ENCODE peak calls at places on chromosome 9, in six cellular contexts. Y is breast epithelium, Z is colonic mucosa, X is heart right ventricle, F is fibroblast of lung, T is left lung. N is an unnamed sample. For H3K36me3, the result is how much of the 10 kb centered on the place peaks cover.

GRCh38 chr9:71806916-71807315 is 38.6 kb upstream of the CEMIP2 start:
- DNase-seq in Y (no peak), Z (peak), X (peak), F (peak), T (no peak), N (no peak)

GRCh38 chr9:21778300-21778699 is 24.1 kb upstream of the MTAP start:
- DNase-seq in Y (no peak), Z (no peak), X (no peak), F (peak), T (no peak), N (no peak)

GRCh38 chr9:80507611-80508010 is 935.8 kb downstream of the TLE4 start:
- DNase-seq in Y (no peak), Z (no peak), X (no peak), F (no peak), T (no peak), N (no peak)

GRCh38 chr9:129110740-129111142 is at the start of gene CRAT:
- DNase-seq in Y (peak), Z (peak), X (peak), F (peak), T (peak), N (peak)

GRCh38 chr9:123544007-123544827 is 188.2 kb downstream of the CRB2 start:
- DNase-seq in Y (no peak), Z (peak), X (no peak), F (peak), T (no peak), N (no peak)

GRCh38 chr9:73133921-73134407 is 17.7 kb upstream of the ANXA1 start:
- DNase-seq in Y (no peak), Z (no peak), X (no peak), F (peak), T (no peak), N (peak)

GRCh38 chr9:5336683-5337082 is 3.0 kb downstream of the RLN1 start:
- DNase-seq in Y (no peak), Z (no peak), X (no peak), F (no peak), T (no peak), N (no peak)

GRCh38 chr9:7313389-7313788 is 486.2 kb downstream of the DMAC1 start:
- DNase-seq in Y (no peak), Z (no peak), X (no peak), F (peak), T (no peak), N (no peak)

GRCh38 chr9:14912849-14913248 is 2.6 kb upstream of the FREM1 start:
- DNase-seq in Y (no peak), Z (no peak), X (no peak), F (no peak), T (no peak), N (no peak)

GRCh38 chr9:101200852-101201251 is 172.3 kb downstream of the PLPPR1 start:
- DNase-seq in Y (no peak), Z (no peak), X (no peak), F (no peak), T (no peak), N (no peak)

GRCh38 chr9:129656795-129657390 is 8.6 kb upstream of the PRRX2 start:
- DNase-seq in Y (no peak), Z (no peak), X (no peak), F (peak), T (no peak), N (no peak)

GRCh38 chr9:113692264-113692663 is 183.8 kb upstream of the ZNF618 start:
- DNase-seq in Y (no peak), Z (no peak), X (no peak), F (no peak), T (no peak), N (no peak)

GRCh38 chr9:33435821-33436277 is 11.5 kb downstream of the AQP3 start:
- DNase-seq in Y (no peak), Z (no peak), X (no peak), F (no peak), T (no peak), N (no peak)

GRCh38 chr9:12784461-12785250 is 9.8 kb downstream of the LURAP1L start:
- DNase-seq in Y (peak), Z (peak), X (no peak), F (peak), T (peak), N (no peak)

GRCh38 chr9:618478-618877 is 223.0 kb upstream of the DMRT1 start:
- DNase-seq in Y (no peak), Z (no peak), X (no peak), F (peak), T (no peak), N (no peak)

GRCh38 chr9:28212979-28213378 is 639.7 kb upstream of the C9orf72 start:
- DNase-seq in Y (no peak), Z (no peak), X (no peak), F (peak), T (no peak), N (no peak)

GRCh38 chr9:97280755-97281330 is 26.6 kb upstream of the CCDC180 start:
- DNase-seq in Y (no peak), Z (no peak), X (no peak), F (no peak), T (no peak), N (no peak)

GRCh38 chr9:18447131-18447530 is 26.8 kb upstream of the ADAMTSL1 start:
- DNase-seq in Y (no peak), Z (no peak), X (no peak), F (peak), T (no peak), N (no peak)

GRCh38 chr9:131772940-131773339 is 33.1 kb upstream of the RAPGEF1 start:
- DNase-seq in Y (no peak), Z (no peak), X (no peak), F (no peak), T (no peak), N (no peak)

GRCh38 chr9:70746316-70746715 is 331.9 kb upstream of the KLF9 start:
- DNase-seq in Y (no peak), Z (no peak), X (no peak), F (no peak), T (no peak), N (no peak)

GRCh38 chr9:102049586-102050246 is 311.3 kb upstream of the GRIN3A start:
- DNase-seq in Y (no peak), Z (no peak), X (no peak), F (no peak), T (no peak), N (no peak)

GRCh38 chr9:116002624-116003023 is 151.0 kb upstream of the PAPPA start:
- DNase-seq in Y (no peak), Z (no peak), X (no peak), F (peak), T (no peak), N (peak)

GRCh38 chr9:136499935-136500910 is 17.4 kb upstream of the SEC16A start:
- DNase-seq in Y (no peak), Z (no peak), X (no peak), F (no peak), T (no peak), N (no peak)
- H3K36me3 ChIP-seq in Y (under half), Z (under half), X (under half), F (under half), T (half or more), N (half or more)

DNA sequence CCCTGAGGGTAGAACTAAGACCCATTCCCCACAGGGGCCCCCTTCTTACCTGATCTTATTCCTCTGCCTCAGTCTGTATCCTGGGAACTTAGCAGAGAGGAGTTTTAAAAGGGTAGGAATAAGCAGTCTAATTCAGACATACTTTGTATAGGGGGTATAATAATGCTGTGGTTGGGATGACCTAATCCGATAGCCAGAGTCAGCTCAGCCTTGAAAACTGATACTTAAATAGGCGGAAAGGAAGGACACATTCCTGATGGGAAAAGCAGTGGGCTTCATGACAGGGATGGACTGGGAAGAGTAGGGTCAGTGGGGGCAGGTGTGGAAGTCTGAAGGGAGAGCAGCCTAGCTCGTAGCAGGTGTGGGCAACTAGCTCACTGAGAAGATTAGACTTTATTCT is 52.2 kb upstream of the TESK1 start:
- DNase-seq in Y (no peak), Z (no peak), X (no peak), F (no peak), T (no peak), N (no peak)
- H3K27ac ChIP-seq in Y (peak), Z (no peak), X (peak), F (no peak), T (no peak), N (peak)

GRCh38 chr9:36592801-36593583 is 20.3 kb downstream of the MELK start:
- DNase-seq in Y (no peak), Z (no peak), X (no peak), F (no peak), T (no peak), N (no peak)

GRCh38 chr9:36597412-36598178 is 24.9 kb downstream of the MELK start:
- DNase-seq in Y (no peak), Z (no peak), X (no peak), F (peak), T (no peak), N (no peak)

GRCh38 chr9:36594228-36594627 is 21.5 kb downstream of the MELK start:
- DNase-seq in Y (no peak), Z (no peak), X (no peak), F (no peak), T (no peak), N (no peak)

GRCh38 chr9:36603006-36603405 is 30.3 kb downstream of the MELK start:
- DNase-seq in Y (no peak), Z (no peak), X (no peak), F (peak), T (no peak), N (no peak)

GRCh38 chr9:36598281-36598680 is 25.6 kb downstream of the MELK start:
- DNase-seq in Y (no peak), Z (no peak), X (no peak), F (no peak), T (no peak), N (no peak)
- H3K36me3 ChIP-seq in Y (under half), Z (under half), X (under half), F (under half), T (under half), N (half or more)

GRCh38 chr9:37363124-37363523 is 59.4 kb upstream of the GRHPR start:
- DNase-seq in Y (no peak), Z (no peak), X (no peak), F (no peak), T (no peak), N (no peak)

GRCh38 chr9:37364136-37364535 is 58.4 kb upstream of the GRHPR start:
- DNase-seq in Y (no peak), Z (no peak), X (no peak), F (no peak), T (no peak), N (no peak)

GRCh38 chr9:37364751-37365360 is 57.6 kb upstream of the GRHPR start:
- DNase-seq in Y (no peak), Z (no peak), X (no peak), F (no peak), T (no peak), N (no peak)

DNA sequence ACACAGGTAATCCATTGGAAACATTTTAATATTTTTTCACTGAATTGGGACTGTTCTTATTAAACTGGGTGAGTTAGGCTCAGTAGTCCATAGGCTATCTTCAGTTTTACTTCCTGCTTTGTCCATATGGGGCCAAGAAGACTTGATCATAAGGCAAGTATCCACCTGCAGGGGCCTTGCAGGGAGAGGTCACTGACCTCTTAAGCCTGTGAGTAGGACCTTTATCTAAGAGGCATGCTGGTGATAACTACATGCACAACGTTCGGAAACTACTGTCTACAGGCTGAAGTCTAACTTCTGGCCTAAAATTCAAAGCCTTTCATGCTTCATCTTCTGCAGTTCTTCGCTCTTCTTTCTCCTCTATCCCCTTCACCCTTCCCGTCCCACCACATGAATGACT is 60.1 kb upstream of the GRHPR start:
- DNase-seq in Y (no peak), Z (no peak), X (no peak), F (no peak), T (no peak), N (no peak)
- H3K27ac ChIP-seq in Y (no peak), Z (no peak), X (no peak), F (no peak), T (no peak), N (no peak)

GRCh38 chr9:89256690-89257089 is 54.3 kb upstream of the CKS2 start:
- DNase-seq in Y (no peak), Z (no peak), X (no peak), F (no peak), T (no peak), N (no peak)

GRCh38 chr9:89256225-89256624 is 54.8 kb upstream of the CKS2 start:
- DNase-seq in Y (no peak), Z (no peak), X (no peak), F (no peak), T (no peak), N (no peak)

GRCh38 chr9:89252910-89253309 is 58.1 kb upstream of the CKS2 start:
- DNase-seq in Y (no peak), Z (no peak), X (no peak), F (no peak), T (no peak), N (no peak)

GRCh38 chr9:89254773-89255125 is 56.2 kb upstream of the CKS2 start:
- DNase-seq in Y (no peak), Z (no peak), X (no peak), F (no peak), T (no peak), N (no peak)

GRCh38 chr9:89254058-89254772 is 56.8 kb upstream of the CKS2 start:
- DNase-seq in Y (no peak), Z (no peak), X (no peak), F (no peak), T (no peak), N (no peak)
- H3K36me3 ChIP-seq in Y (under half), Z (under half), X (under half), F (under half), T (under half), N (under half)

GRCh38 chr9:78986446-78986845 is 585.3 kb upstream of the TLE4 start:
- DNase-seq in Y (no peak), Z (no peak), X (no peak), F (no peak), T (no peak), N (no peak)
- H3K27ac ChIP-seq in Y (no peak), Z (no peak), X (no peak), F (no peak), T (no peak), N (no peak)

DNA sequence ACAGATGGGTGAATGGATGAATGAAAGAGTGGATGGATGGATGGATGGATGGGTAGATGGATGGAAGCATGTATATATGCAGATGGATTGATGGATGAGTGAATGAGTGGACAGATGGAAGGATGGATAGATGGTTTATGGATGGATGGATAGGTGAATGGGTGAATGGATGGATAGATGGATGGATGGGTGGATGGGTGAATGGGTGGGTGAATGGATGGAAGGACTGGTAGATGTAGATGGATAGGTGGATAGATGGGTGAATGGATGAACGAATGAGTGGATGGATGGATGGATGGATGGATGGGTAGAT is 85.1 kb downstream of the COL5A1 start:
- DNase-seq in Y (no peak), Z (no peak), X (no peak), F (no peak), T (no peak), N (no peak)
- H3K36me3 ChIP-seq in Y (under half), Z (under half), X (under half), F (under half), T (under half), N (under half)

GRCh38 chr9:122053546-122053945 is 39.6 kb downstream of the TTLL11 start:
- DNase-seq in Y (no peak), Z (no peak), X (no peak), F (no peak), T (no peak), N (peak)
- H3K27ac ChIP-seq in Y (no peak), Z (no peak), X (no peak), F (no peak), T (no peak), N (peak)